ENCODE peak calls at places on chromosomes 7 and 10, in four cellular contexts. One of them, this sample, is unnamed.

GRCh38 chr7:28729276-28729675 is 228.9 kb downstream of the TRIL start:
- DNase-seq in GM03348: no peak
- DNase-seq in T-cell: no peak
- DNase-seq in GF-D8: no peak
- DNase-seq in this sample: peak; percentile 31

GRCh38 chr7:51278797-51279196 is 37.8 kb downstream of the COBL start:
- DNase-seq in T-cell: no peak
- DNase-seq in GM03348: no peak
- DNase-seq in GF-D8: no peak
- DNase-seq in this sample: no peak

GRCh38 chr10:44587488-44588140 is 202.7 kb upstream of the CXCL12 start:
- DNase-seq in T-cell: no peak
- DNase-seq in GF-D8: no peak
- DNase-seq in GM03348: no peak
- DNase-seq in this sample: no peak

GRCh38 chr7:158018061-158018796 is 569.4 kb downstream of the PTPRN2 start:
- DNase-seq in GM03348: no peak
- DNase-seq in GF-D8: no peak
- DNase-seq in T-cell: no peak
- DNase-seq in this sample: no peak

GRCh38 chr7:16657656-16658279 is 11.8 kb downstream of the BZW2 start:
- DNase-seq in GM03348: peak; percentile 77
- DNase-seq in GF-D8: no peak
- DNase-seq in T-cell: no peak
- DNase-seq in this sample: peak; percentile 87

GRCh38 chr7:89994483-89994882 is 159.8 kb upstream of the STEAP1 start:
- DNase-seq in T-cell: no peak
- DNase-seq in GM03348: no peak
- DNase-seq in GF-D8: no peak
- DNase-seq in this sample: no peak

GRCh38 chr10:97778452-97779302 is 6.9 kb upstream of the SFRP5 start:
- DNase-seq in GF-D8: no peak
- DNase-seq in T-cell: no peak
- DNase-seq in GM03348: no peak
- DNase-seq in this sample: no peak

GRCh38 chr10:13891542-13892431 is 305.0 kb downstream of the PRPF18 start:
- DNase-seq in GM03348: peak; percentile 75
- DNase-seq in T-cell: no peak
- DNase-seq in GF-D8: no peak
- DNase-seq in this sample: no peak

GRCh38 chr7:107078517-107078966 is 34.0 kb downstream of the PRKAR2B start:
- DNase-seq in GF-D8: no peak
- DNase-seq in GM03348: no peak
- DNase-seq in T-cell: no peak
- DNase-seq in this sample: peak; percentile 86

This sample was measured in M059J.